ENCODE peak calls at places on chromosomes 11 and 22, in five cellular contexts. R is GM12865; Y is stimulated activated CD4-positive, alpha-beta T cell treated with anti-CD3 and anti-CD28 coated beads, Interleukin-1b, Interleukin-23, amount 100 ng/mL, for 4 hours; S is T-helper 1 cell; E is hippocampal formation. J is an unnamed sample.

GRCh38 chr11:57567512-57568329 is at the start of gene UBE2L6:
- DNase-seq in R (peak), Y (peak), S (peak), E (peak), J (peak)

GRCh38 chr22:41369089-41369745 is 12.5 kb upstream of the TEF start:
- DNase-seq in R (no peak), Y (no peak), S (no peak), E (no peak), J (peak)

GRCh38 chr11:84212467-84213390 is 926.6 kb upstream of the CCDC90B start:
- DNase-seq in R (no peak), Y (no peak), S (no peak), E (no peak), J (no peak)

GRCh38 chr11:108117746-108118371 is 3.5 kb upstream of the ACAT1 start:
- DNase-seq in R (peak), Y (no peak), S (no peak), E (peak), J (no peak)

GRCh38 chr11:79078999-79079398 is 361.8 kb downstream of the TENM4 start:
- DNase-seq in R (no peak), Y (no peak), S (no peak), E (no peak), J (peak)

GRCh38 chr11:112024778-112025678 is at the start of gene DLAT:
- DNase-seq in R (peak), Y (peak), S (peak), E (peak), J (peak)

GRCh38 chr11:118415051-118415738 is 13.8 kb downstream of the ATP5MG start:
- DNase-seq in R (no peak), Y (no peak), S (no peak), E (no peak), J (no peak)

GRCh38 chr11:130163346-130164220 is 4.0 kb downstream of the ST14 start:
- DNase-seq in R (no peak), Y (no peak), S (no peak), E (no peak), J (no peak)